ENCODE peak calls at places on chromosomes 12 and 14, in five cellular contexts. L is neuronal stem cell, M is IMR-90, J is astrocyte, I is K562. G is an unnamed sample.

GRCh38 chr14:47675489-47676300 is at the start of gene MDGA2:
- DNase-seq in L (peak; percentile 56), I (no peak), J (peak; percentile 22), M (no peak), G (no peak)

GRCh38 chr12:33671676-33672075 is 232.1 kb upstream of the SYT10 start:
- DNase-seq in M (no peak), L (no peak), I (no peak), J (no peak), G (no peak)

GRCh38 chr12:39505025-39505424 is 62.1 kb upstream of the KIF21A start:
- DNase-seq in I (no peak), J (peak; percentile 34), L (no peak), M (no peak), G (no peak)

GRCh38 chr12:131907379-131908081 is 13.1 kb downstream of the ULK1 start:
- DNase-seq in J (no peak), L (no peak), I (no peak), M (no peak), G (no peak)

GRCh38 chr12:125983094-125983783 is 918.0 kb downstream of the AACS start:
- DNase-seq in I (peak; percentile 12), M (no peak), J (peak; percentile 72), L (peak; percentile 95), G (no peak)

GRCh38 chr12:50222275-50222783 is 55.2 kb upstream of the CERS5 start:
- DNase-seq in L (peak; percentile 47), J (peak; percentile 88), I (peak; percentile 53), M (peak; percentile 95), G (peak; percentile 61)

GRCh38 chr12:116302200-116303075 is 24.9 kb upstream of the MED13L start:
- DNase-seq in M (no peak), I (no peak), J (no peak), L (peak; percentile 14), G (no peak)

GRCh38 chr14:35414365-35414764 is 9.8 kb upstream of the NFKBIA start:
- DNase-seq in M (peak; percentile 49), L (no peak), I (no peak), J (peak; percentile 47), G (no peak)

GRCh38 chr12:75890141-75890540 is 141.4 kb downstream of the PHLDA1 start:
- DNase-seq in I (no peak), M (peak; percentile 34), J (peak; percentile 36), L (no peak), G (no peak)

GRCh38 chr12:132754555-132754954 is 7.1 kb downstream of the ANKLE2 start:
- DNase-seq in I (peak; percentile 31), L (no peak), M (no peak), J (no peak), G (no peak)

GRCh38 chr14:85909581-85909980 is 379.6 kb downstream of the FLRT2 start:
- DNase-seq in M (no peak), L (no peak), J (no peak), I (no peak), G (no peak)

GRCh38 chr12:95385246-95385645 is 88.7 kb upstream of the METAP2 start:
- DNase-seq in L (no peak), J (peak; percentile 30), M (peak; percentile 8), I (no peak), G (no peak)

GRCh38 chr12:92648242-92649031 is 54.4 kb upstream of the PLEKHG7 start:
- DNase-seq in M (peak; percentile 14), J (no peak), L (no peak), I (no peak), G (no peak)

GRCh38 chr12:54352891-54353874 is 11.1 kb downstream of the GPR84 start:
- DNase-seq in J (peak; percentile 51), L (peak; percentile 30), M (peak; percentile 72), I (peak; percentile 55), G (no peak)

GRCh38 chr12:91040356-91040755 is 17.5 kb downstream of the KERA start:
- DNase-seq in M (peak; percentile 47), J (peak; percentile 27), I (no peak), L (no peak), G (no peak)

GRCh38 chr12:52235001-52235760 is 2.1 kb downstream of the KRT7 start:
- DNase-seq in L (no peak), M (no peak), I (no peak), J (no peak), G (no peak)

GRCh38 chr12:112303799-112304198 is 78.4 kb downstream of the HECTD4 start:
- DNase-seq in L (no peak), M (no peak), J (no peak), I (no peak), G (no peak)

GRCh38 chr12:9342614-9343353 is 134.6 kb upstream of the PZP start:
- DNase-seq in L (no peak), J (no peak), M (no peak), I (no peak), G (no peak)

GRCh38 chr12:47066278-47067048 is 13.0 kb upstream of the PCED1B start:
- DNase-seq in M (peak; percentile 54), J (peak; percentile 89), I (no peak), L (no peak), G (no peak)

GRCh38 chr12:17028348-17028747 is 422.4 kb upstream of the LMO3 start:
- DNase-seq in J (no peak), L (no peak), I (no peak), M (no peak), G (no peak)

GRCh38 chr12:55060970-55061543 is 41.3 kb downstream of the NEUROD4 start:
- DNase-seq in I (no peak), J (no peak), L (no peak), M (no peak), G (no peak)

GRCh38 chr12:6606331-6607131 is 648 bp downstream of the CHD4 start:
- DNase-seq in L (no peak), I (peak; percentile 74), J (no peak), M (peak; percentile 23), G (peak; percentile 69)

GRCh38 chr14:22452330-22452729 is 136.7 kb downstream of the DAD1 start:
- DNase-seq in J (no peak), I (no peak), L (no peak), M (no peak), G (peak; percentile 39)

GRCh38 chr12:31224768-31225448 is 101.0 kb downstream of the SINHCAF start:
- DNase-seq in M (no peak), L (no peak), J (no peak), I (no peak), G (no peak)

GRCh38 chr12:57234233-57234570 is 4.7 kb downstream of the SHMT2 start:
- DNase-seq in M (no peak), J (no peak), I (no peak), L (no peak), G (no peak)

GRCh38 chr12:65740873-65741600 is 83.2 kb upstream of the HMGA2 start:
- DNase-seq in I (peak; percentile 84), J (peak; percentile 54), M (peak; percentile 74), L (peak; percentile 87), G (no peak)

GRCh38 chr14:89870335-89870734 is 84.2 kb downstream of the EFCAB11 start:
- DNase-seq in M (peak; percentile 68), I (no peak), L (no peak), J (peak; percentile 31), G (no peak)

GRCh38 chr12:43921666-43922337 is 85.9 kb downstream of the TMEM117 start:
- DNase-seq in L (no peak), J (peak; percentile 31), I (no peak), M (peak; percentile 52), G (no peak)

GRCh38 chr14:65239897-65240296 is 137.6 kb upstream of the MAX start:
- DNase-seq in L (no peak), M (no peak), I (no peak), J (no peak), G (no peak)

GRCh38 chr12:117821480-117822175 is 147.2 kb downstream of the KSR2 start:
- DNase-seq in M (no peak), J (no peak), L (no peak), I (no peak), G (no peak)

GRCh38 chr14:98177551-98177950 is 1094.4 kb downstream of the BCL11B start:
- DNase-seq in M (no peak), J (no peak), I (no peak), L (no peak), G (no peak)

GRCh38 chr14:37545174-37545573 is 49.9 kb downstream of the FOXA1 start:
- DNase-seq in I (no peak), M (peak; percentile 8), J (no peak), L (no peak), G (no peak)

GRCh38 chr12:6345319-6346071 is 3.6 kb upstream of the TNFRSF1A start:
- DNase-seq in L (no peak), J (peak; percentile 97), M (peak; percentile 99), I (peak; percentile 58), G (no peak)

GRCh38 chr14:32611752-32612151 is 282.7 kb downstream of the AKAP6 start:
- DNase-seq in L (no peak), J (peak; percentile 92), I (no peak), M (peak; percentile 80), G (no peak)

GRCh38 chr14:75714993-75715392 is 53.9 kb downstream of the TTLL5 start:
- DNase-seq in I (no peak), M (no peak), J (no peak), L (no peak), G (no peak)

GRCh38 chr14:75715926-75716780 is 55.1 kb downstream of the TTLL5 start:
- DNase-seq in M (peak; percentile 98), I (no peak), L (no peak), J (peak; percentile 80), G (no peak)

GRCh38 chr14:75709207-75709812 is 48.3 kb downstream of the TTLL5 start:
- DNase-seq in M (peak; percentile 88), I (peak; percentile 47), J (peak; percentile 64), L (peak; percentile 59), G (peak; percentile 68)

GRCh38 chr14:75711134-75711795 is 50.2 kb downstream of the TTLL5 start:
- DNase-seq in I (peak; percentile 35), J (peak; percentile 57), M (peak; percentile 72), L (peak; percentile 33), G (peak; percentile 34)

GRCh38 chr14:75711796-75712211 is 50.8 kb downstream of the TTLL5 start:
- DNase-seq in L (peak; percentile 55), J (peak; percentile 95), M (peak; percentile 85), I (no peak), G (no peak)
- H3K9ac ChIP-seq in L (no peak overlapping the region), J (peak overlapping the region; percentile 71), M (no peak overlapping the region), I (no peak overlapping the region), G (no peak overlapping the region)

GRCh38 chr14:102831163-102831804 is 54.0 kb downstream of the TRAF3 start:
- DNase-seq in J (no peak), M (no peak), L (no peak), I (no peak), G (no peak)
- H3K9ac ChIP-seq in J (no peak overlapping the region), M (no peak overlapping the region), L (no peak overlapping the region), I (no peak overlapping the region), G (no peak overlapping the region)

DNA sequence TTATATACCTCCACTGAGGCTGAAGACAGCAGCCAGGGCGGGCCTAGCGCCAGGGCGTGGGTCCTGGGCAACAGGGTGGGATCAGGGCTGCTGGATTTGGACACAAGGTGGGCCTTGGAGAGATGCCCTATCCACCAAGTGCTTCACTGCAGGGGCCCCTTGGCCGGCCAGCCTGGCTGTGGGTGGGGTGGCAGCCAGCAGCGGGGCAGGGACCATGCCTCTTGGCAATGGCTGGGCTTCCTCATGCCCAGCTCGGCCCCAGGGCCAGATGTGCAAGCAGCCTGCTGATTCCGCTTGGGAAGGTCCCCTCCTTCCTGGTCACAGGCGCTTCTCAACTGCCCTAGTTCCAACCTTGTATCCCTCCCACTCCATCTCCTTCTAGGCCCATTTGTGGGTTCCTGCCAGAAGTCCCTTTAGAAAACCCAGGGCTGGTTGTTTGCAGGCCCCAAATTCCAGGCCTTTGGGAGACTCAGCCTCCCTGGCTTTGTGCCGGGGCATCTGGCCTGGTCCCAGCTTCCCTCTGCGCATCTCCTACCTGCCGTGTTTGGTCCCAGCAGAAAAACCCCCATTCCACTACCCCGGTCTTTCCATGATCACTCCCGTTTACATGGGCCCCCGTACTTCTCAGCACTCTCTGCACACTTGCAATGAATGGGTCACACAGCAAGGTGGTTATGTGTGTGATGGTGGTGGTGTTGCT is 15.1 kb downstream of the KMT5A start:
- DNase-seq in L (no peak), J (no peak), I (no peak), M (no peak), G (no peak)
- H3K9ac ChIP-seq in L (peak overlapping the region; percentile 16), J (peak overlapping the region; percentile 48), I (no peak overlapping the region), M (no peak overlapping the region), G (no peak overlapping the region)

GRCh38 chr14:78690836-78691235 is 520.7 kb downstream of the NRXN3 start:
- DNase-seq in L (no peak), M (no peak), J (peak; percentile 10), I (no peak), G (no peak)
- H3K9ac ChIP-seq in L (no peak overlapping the region), M (no peak overlapping the region), J (no peak overlapping the region), I (no peak overlapping the region), G (no peak overlapping the region)

G was measured in DND-41.